ENCODE peak calls at places on chromosomes 12 and 14, in seven cellular contexts. A is NCI-H748 treated with DMSO at 0.1 percent for 48 hours, Q is Caki2, T is cardiac fibroblast, K is NCI-H1092, F is nephron progenitor cell, E is Ammon's horn. P is an unnamed sample.

GRCh38 chr12:120010661-120011230 is 21.7 kb downstream of the BICDL1 start:
- DNase-seq in F (no peak), K (no peak), E (no peak), Q (no peak), A (no peak), T (no peak), P (no peak)

GRCh38 chr14:55354500-55354899 is 57.1 kb downstream of the ATG14 start:
- DNase-seq in Q (peak), A (peak), F (peak), E (peak), T (peak), K (peak), P (peak)

GRCh38 chr14:99134333-99135046 is 137.5 kb downstream of the BCL11B start:
- DNase-seq in F (no peak), E (no peak), K (no peak), T (no peak), Q (no peak), A (no peak), P (no peak)

GRCh38 chr12:753401-754237 is 1.2 kb downstream of the WNK1 start:
- DNase-seq in A (no peak), T (peak), K (peak), Q (peak), E (peak), F (peak), P (peak)

GRCh38 chr14:101737414-101738367 is 23.8 kb upstream of the PPP2R5C start:
- DNase-seq in F (no peak), A (no peak), T (no peak), E (no peak), K (no peak), Q (no peak), P (no peak)

GRCh38 chr12:85489194-85489593 is 209.2 kb downstream of the ALX1 start:
- DNase-seq in F (no peak), E (no peak), Q (no peak), A (peak), T (no peak), K (no peak), P (no peak)

GRCh38 chr12:131583085-131583712 is 127.7 kb upstream of the SFSWAP start:
- DNase-seq in T (no peak), F (no peak), Q (no peak), E (no peak), K (no peak), A (no peak), P (no peak)

GRCh38 chr12:93144109-93144508 is 215.0 kb upstream of the EEA1 start:
- DNase-seq in A (no peak), K (no peak), Q (no peak), E (no peak), T (no peak), F (no peak), P (no peak)

GRCh38 chr14:21735639-21736307 is 62.2 kb upstream of the OR4E1 start:
- DNase-seq in T (no peak), E (no peak), A (no peak), Q (no peak), F (no peak), K (no peak), P (no peak)